ENCODE peak calls at places on chromosomes 16 and 17, in four cellular contexts. B is left lung, P is IMR-90, F is pancreas. E is an unnamed sample.
A peak's percentile ranks its signal among the peaks of the same experiment; 100 is the strongest.

GRCh38 chr17:77959926-77960521 is 1.5 kb downstream of the TNRC6C start:
- DNase-seq in B (no peak), P (peak; percentile 60), F (no peak), E (no peak)

GRCh38 chr16:5175263-5175662 is 77.7 kb upstream of the EEF2KMT start:
- DNase-seq in B (no peak), P (no peak), F (no peak), E (no peak)

GRCh38 chr17:69573396-69573795 is 158.9 kb downstream of the MAP2K6 start:
- DNase-seq in B (no peak), P (no peak), F (no peak), E (no peak)

GRCh38 chr16:22357635-22357971 is 16.8 kb downstream of the CDR2 start:
- DNase-seq in B (no peak), P (no peak), F (no peak), E (no peak)

GRCh38 chr17:56431736-56432135 is 161.8 kb upstream of the NOG start:
- DNase-seq in B (no peak), P (peak; percentile 55), F (no peak), E (no peak)

GRCh38 chr17:72392056-72393010 is 271.5 kb downstream of the SOX9 start:
- DNase-seq in B (no peak), P (peak; percentile 95), F (no peak), E (no peak)

GRCh38 chr17:30969989-30970680 is 704 bp upstream of the RNF135 start:
- DNase-seq in B (peak; percentile 43), P (no peak), F (peak; percentile 20), E (peak; percentile 3)

GRCh38 chr16:85565340-85565739 is 47.8 kb upstream of the GSE1 start:
- DNase-seq in B (no peak), P (no peak), F (no peak), E (no peak)

GRCh38 chr16:28051486-28051885 is 12.0 kb downstream of the GSG1L start:
- DNase-seq in B (no peak), P (no peak), F (no peak), E (no peak)

GRCh38 chr17:38693700-38694329 is 11.3 kb upstream of the MLLT6 start:
- DNase-seq in B (peak; percentile 71), P (peak; percentile 51), F (peak; percentile 56), E (no peak)

GRCh38 chr17:21357696-21358095 is 18.5 kb upstream of the KCNJ12 start:
- DNase-seq in B (no peak), P (no peak), F (no peak), E (no peak)

GRCh38 chr17:51121620-51122472 is 1.2 kb upstream of the SPAG9 start:
- DNase-seq in B (peak; percentile 96), P (peak; percentile 94), F (peak; percentile 90), E (peak; percentile 62)

GRCh38 chr16:72189865-72190371 is 18.0 kb upstream of the PMFBP1 start:
- DNase-seq in B (peak; percentile 67), P (peak; percentile 51), F (no peak), E (no peak)

GRCh38 chr16:48499822-48500440 is 110.0 kb downstream of the N4BP1 start:
- DNase-seq in B (no peak), P (peak; percentile 93), F (no peak), E (no peak)

GRCh38 chr17:43694081-43694870 is 32.6 kb upstream of the MEOX1 start:
- DNase-seq in B (peak; percentile 72), P (peak; percentile 75), F (peak; percentile 83), E (peak; percentile 58)

GRCh38 chr17:45873728-45874127 is 20.6 kb upstream of the MAPT start:
- DNase-seq in B (no peak), P (no peak), F (no peak), E (no peak)

GRCh38 chr16:720507-720989 is 398 bp upstream of the ANTKMT start:
- DNase-seq in B (no peak), P (peak; percentile 70), F (peak; percentile 43), E (no peak)

GRCh38 chr16:81779540-81780320 is 639 bp downstream of the PLCG2 start:
- DNase-seq in B (peak; percentile 67), P (no peak), F (peak; percentile 26), E (no peak)

GRCh38 chr17:46878055-46878454 is 26.7 kb downstream of the WNT9B start:
- DNase-seq in B (peak; percentile 72), P (no peak), F (no peak), E (no peak)

GRCh38 chr17:27294689-27295630 is 1.0 kb downstream of the WSB1 start:
- DNase-seq in B (peak; percentile 60), P (peak; percentile 83), F (peak; percentile 44), E (peak; percentile 38)

GRCh38 chr17:4221899-4222659 is 41.7 kb downstream of the ANKFY1 start:
- DNase-seq in B (no peak), P (no peak), F (no peak), E (no peak)

GRCh38 chr17:39486242-39486641 is 25.0 kb downstream of the CDK12 start:
- DNase-seq in B (peak; percentile 34), P (peak; percentile 77), F (no peak), E (no peak)

GRCh38 chr16:4701791-4702465 is 8.6 kb downstream of the NUDT16L1 start:
- DNase-seq in B (no peak), P (no peak), F (no peak), E (no peak)

DNA sequence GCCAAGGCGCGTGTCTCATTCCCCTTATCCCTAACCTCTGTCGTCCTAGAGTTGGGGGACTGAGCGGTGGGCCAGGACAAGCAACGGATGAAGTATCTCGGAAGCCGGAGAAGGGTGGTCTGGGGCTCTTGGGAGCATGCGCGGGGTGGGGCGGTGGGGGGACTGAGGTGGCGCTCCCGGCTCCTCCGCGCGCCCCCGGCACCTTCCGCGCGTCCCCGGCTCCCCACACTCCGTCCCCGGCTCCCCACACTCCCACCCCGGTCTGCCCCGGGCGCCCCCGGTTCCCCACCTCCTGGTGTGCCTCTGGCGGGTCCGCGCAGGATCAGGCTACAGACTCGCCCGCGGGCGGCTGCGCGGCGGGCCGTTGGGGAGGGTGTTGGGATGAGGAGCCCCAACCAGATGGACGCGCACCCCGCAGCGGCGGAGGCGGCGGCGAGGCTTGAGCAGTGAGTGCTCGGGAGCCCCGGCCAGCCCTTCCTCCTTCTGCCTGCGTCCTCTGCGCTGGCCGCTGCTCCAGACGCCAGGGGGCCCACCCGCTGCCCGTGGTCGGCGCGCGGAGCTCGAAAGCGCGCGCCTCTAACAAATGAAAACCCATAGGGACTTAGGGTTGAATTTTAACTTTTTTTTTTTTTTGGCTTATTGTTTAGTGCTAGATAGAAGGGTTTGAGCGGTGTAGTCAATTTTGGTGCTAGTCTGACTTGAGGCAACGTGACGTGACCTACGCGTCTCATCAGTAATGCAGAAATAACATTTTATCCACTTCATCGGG is 5.6 kb upstream of the CRYM start:
- DNase-seq in B (peak; percentile 51), P (peak; percentile 25), F (no peak), E (no peak)
- TF ChIP-seq CTCF in B (no peak), P (peak; percentile 39), F (no peak), E (no peak)

GRCh38 chr17:79777166-79777843 is 643 bp upstream of the CBX2 start:
- DNase-seq in B (peak; percentile 61), P (peak; percentile 32), F (peak; percentile 56), E (no peak)
- H3K27ac ChIP-seq in B (peak overlapping the region; percentile 33), P (no peak overlapping the region), F (peak overlapping the region; percentile 42), E (no peak overlapping the region)

GRCh38 chr17:41731836-41732235 is 2.6 kb downstream of the HAP1 start:
- DNase-seq in B (no peak), P (no peak), F (no peak), E (no peak)
- H3K27me3 ChIP-seq in B (peaks cover 69% of the 10 kb centered on the region), P (peaks cover 62% of the 10 kb centered on the region), F (peaks cover 19% of the 10 kb centered on the region), E (peaks cover 52% of the 10 kb centered on the region)

GRCh38 chr17:16328997-16329396 is 24.3 kb downstream of the CENPV start:
- DNase-seq in B (no peak), P (no peak), F (no peak), E (no peak)
- TF ChIP-seq CTCF in B (no peak), P (no peak), F (no peak), E (no peak)